ENCODE peak calls at places on chromosomes 13 and 19, in eight cellular contexts. One of them, this sample, is unnamed.

GRCh38 chr19:45767410-45767880 is 1.6 kb downstream of the SIX5 start:
- DNase-seq in CD8-positive, alpha-beta T cell: no peak
- DNase-seq in tibial nerve: peak; percentile 81
- DNase-seq in effector memory CD4-positive, alpha-beta T cell: no peak
- DNase-seq in HL-60: no peak
- DNase-seq in tibial artery: peak; percentile 89
- DNase-seq in uterus: peak; percentile 83
- DNase-seq in A549: peak; percentile 74
- DNase-seq in this sample: peak; percentile 75

GRCh38 chr19:29964171-29964570 is 22.1 kb downstream of the URI1 start:
- DNase-seq in effector memory CD4-positive, alpha-beta T cell: no peak
- DNase-seq in CD8-positive, alpha-beta T cell: no peak
- DNase-seq in A549: no peak
- DNase-seq in uterus: no peak
- DNase-seq in tibial artery: no peak
- DNase-seq in HL-60: no peak
- DNase-seq in tibial nerve: no peak
- DNase-seq in this sample: no peak

GRCh38 chr13:92823059-92823458 is 403.5 kb upstream of the GPC6 start:
- DNase-seq in effector memory CD4-positive, alpha-beta T cell: no peak
- DNase-seq in tibial artery: no peak
- DNase-seq in HL-60: no peak
- DNase-seq in tibial nerve: no peak
- DNase-seq in A549: no peak
- DNase-seq in uterus: no peak
- DNase-seq in CD8-positive, alpha-beta T cell: no peak
- DNase-seq in this sample: no peak

GRCh38 chr13:106230450-106230849 is 305.0 kb downstream of the EFNB2 start:
- DNase-seq in uterus: no peak
- DNase-seq in tibial nerve: no peak
- DNase-seq in tibial artery: no peak
- DNase-seq in CD8-positive, alpha-beta T cell: no peak
- DNase-seq in effector memory CD4-positive, alpha-beta T cell: no peak
- DNase-seq in HL-60: no peak
- DNase-seq in A549: peak; percentile 3
- DNase-seq in this sample: no peak

GRCh38 chr19:52896431-52897148 is 845 bp downstream of the ZNF320 start:
- DNase-seq in tibial nerve: no peak
- DNase-seq in CD8-positive, alpha-beta T cell: peak; percentile 28
- DNase-seq in effector memory CD4-positive, alpha-beta T cell: no peak
- DNase-seq in A549: no peak
- DNase-seq in tibial artery: peak; percentile 24
- DNase-seq in uterus: peak; percentile 34
- DNase-seq in HL-60: no peak
- DNase-seq in this sample: peak; percentile 35

GRCh38 chr13:28805193-28805819 is 14.8 kb upstream of the MTUS2 start:
- DNase-seq in effector memory CD4-positive, alpha-beta T cell: no peak
- DNase-seq in HL-60: no peak
- DNase-seq in tibial artery: no peak
- DNase-seq in tibial nerve: no peak
- DNase-seq in CD8-positive, alpha-beta T cell: no peak
- DNase-seq in uterus: no peak
- DNase-seq in A549: peak; percentile 44
- DNase-seq in this sample: no peak

GRCh38 chr13:44523176-44524017 is 52.7 kb downstream of the TSC22D1 start:
- DNase-seq in tibial nerve: no peak
- DNase-seq in HL-60: no peak
- DNase-seq in tibial artery: no peak
- DNase-seq in uterus: no peak
- DNase-seq in A549: peak; percentile 61
- DNase-seq in CD8-positive, alpha-beta T cell: no peak
- DNase-seq in effector memory CD4-positive, alpha-beta T cell: no peak
- DNase-seq in this sample: no peak

GRCh38 chr13:41017153-41017552 is 2.0 kb downstream of the ELF1 start:
- DNase-seq in uterus: no peak
- DNase-seq in effector memory CD4-positive, alpha-beta T cell: peak; percentile 28
- DNase-seq in HL-60: no peak
- DNase-seq in A549: peak; percentile 41
- DNase-seq in tibial artery: peak; percentile 34
- DNase-seq in CD8-positive, alpha-beta T cell: peak; percentile 28
- DNase-seq in tibial nerve: no peak
- DNase-seq in this sample: no peak

GRCh38 chr13:75621147-75621546 is 15.0 kb upstream of the LMO7 start:
- DNase-seq in effector memory CD4-positive, alpha-beta T cell: no peak
- DNase-seq in uterus: no peak
- DNase-seq in A549: no peak
- DNase-seq in HL-60: no peak
- DNase-seq in CD8-positive, alpha-beta T cell: no peak
- DNase-seq in tibial artery: no peak
- DNase-seq in tibial nerve: no peak
- DNase-seq in this sample: no peak

GRCh38 chr13:26688286-26688685 is 72.3 kb downstream of the GPR12 start:
- DNase-seq in HL-60: no peak
- DNase-seq in uterus: no peak
- DNase-seq in A549: no peak
- DNase-seq in tibial nerve: no peak
- DNase-seq in tibial artery: no peak
- DNase-seq in CD8-positive, alpha-beta T cell: no peak
- DNase-seq in effector memory CD4-positive, alpha-beta T cell: no peak
- DNase-seq in this sample: no peak

GRCh38 chr19:16571283-16571682 is 932 bp downstream of the SLC35E1 start:
- DNase-seq in tibial nerve: no peak
- DNase-seq in tibial artery: no peak
- DNase-seq in effector memory CD4-positive, alpha-beta T cell: no peak
- DNase-seq in HL-60: no peak
- DNase-seq in CD8-positive, alpha-beta T cell: no peak
- DNase-seq in uterus: no peak
- DNase-seq in A549: no peak
- DNase-seq in this sample: no peak

GRCh38 chr19:44476559-44477408 is 23.5 kb downstream of the ZNF180 start:
- DNase-seq in CD8-positive, alpha-beta T cell: no peak
- DNase-seq in uterus: no peak
- DNase-seq in tibial nerve: no peak
- DNase-seq in HL-60: no peak
- DNase-seq in effector memory CD4-positive, alpha-beta T cell: no peak
- DNase-seq in tibial artery: no peak
- DNase-seq in A549: peak; percentile 66
- DNase-seq in this sample: no peak

GRCh38 chr19:5137114-5137513 is 168.2 kb downstream of the KDM4B start:
- DNase-seq in HL-60: no peak
- DNase-seq in A549: no peak
- DNase-seq in tibial artery: no peak
- DNase-seq in effector memory CD4-positive, alpha-beta T cell: no peak
- DNase-seq in CD8-positive, alpha-beta T cell: no peak
- DNase-seq in tibial nerve: no peak
- DNase-seq in uterus: no peak
- DNase-seq in this sample: no peak

GRCh38 chr19:21850636-21851255 is 14.8 kb upstream of the ZNF43 start:
- DNase-seq in tibial artery: no peak
- DNase-seq in effector memory CD4-positive, alpha-beta T cell: no peak
- DNase-seq in HL-60: no peak
- DNase-seq in uterus: no peak
- DNase-seq in tibial nerve: no peak
- DNase-seq in CD8-positive, alpha-beta T cell: no peak
- DNase-seq in A549: no peak
- DNase-seq in this sample: no peak

GRCh38 chr13:76812206-76812882 is 73.9 kb downstream of the KCTD12 start:
- DNase-seq in CD8-positive, alpha-beta T cell: no peak
- DNase-seq in uterus: peak; percentile 35
- DNase-seq in A549: no peak
- DNase-seq in HL-60: no peak
- DNase-seq in tibial artery: peak; percentile 65
- DNase-seq in effector memory CD4-positive, alpha-beta T cell: no peak
- DNase-seq in tibial nerve: peak; percentile 55
- DNase-seq in this sample: no peak

GRCh38 chr13:28729541-28729940 is 10.8 kb upstream of the SLC46A3 start:
- DNase-seq in tibial nerve: no peak
- DNase-seq in uterus: no peak
- DNase-seq in tibial artery: no peak
- DNase-seq in CD8-positive, alpha-beta T cell: no peak
- DNase-seq in effector memory CD4-positive, alpha-beta T cell: no peak
- DNase-seq in A549: no peak
- DNase-seq in HL-60: no peak
- DNase-seq in this sample: no peak

GRCh38 chr13:33870046-33870668 is 52.2 kb downstream of the RFC3 start:
- DNase-seq in effector memory CD4-positive, alpha-beta T cell: no peak
- DNase-seq in HL-60: no peak
- DNase-seq in tibial artery: no peak
- DNase-seq in A549: no peak
- DNase-seq in CD8-positive, alpha-beta T cell: no peak
- DNase-seq in uterus: no peak
- DNase-seq in tibial nerve: no peak
- DNase-seq in this sample: no peak

DNA sequence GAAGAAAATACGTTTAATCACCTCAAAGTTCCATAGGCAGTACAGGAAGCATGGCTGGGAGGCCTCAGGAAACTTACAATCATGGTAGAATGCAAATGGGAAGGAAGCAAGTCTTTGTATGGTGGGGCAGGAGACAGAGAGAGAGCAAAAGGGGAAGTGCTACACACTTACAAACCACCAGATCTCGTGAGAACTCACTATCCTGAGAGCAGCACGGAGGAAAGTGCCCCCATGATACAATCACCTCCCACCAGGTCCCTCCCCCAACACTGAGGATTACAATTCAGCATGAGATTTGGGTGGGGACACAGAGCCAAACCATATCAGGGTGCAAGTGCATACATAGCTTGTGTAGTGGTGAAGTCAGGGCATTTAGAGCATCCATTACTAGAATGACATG is 92.3 kb upstream of the ANKRD10 start:
- DNase-seq in tibial artery: no peak
- DNase-seq in A549: no peak
- DNase-seq in effector memory CD4-positive, alpha-beta T cell: no peak
- DNase-seq in CD8-positive, alpha-beta T cell: no peak
- DNase-seq in uterus: no peak
- DNase-seq in tibial nerve: no peak
- DNase-seq in HL-60: peak; percentile 11
- DNase-seq in this sample: no peak
- H3K27ac ChIP-seq in tibial artery: peak overlapping the region; percentile 85
- H3K27ac ChIP-seq in A549: no peak overlapping the region
- H3K27ac ChIP-seq in effector memory CD4-positive, alpha-beta T cell: no peak overlapping the region
- H3K27ac ChIP-seq in CD8-positive, alpha-beta T cell: no peak overlapping the region
- H3K27ac ChIP-seq in uterus: peak overlapping the region; percentile 96
- H3K27ac ChIP-seq in tibial nerve: peak overlapping the region; percentile 88
- H3K27ac ChIP-seq in HL-60: no peak overlapping the region
- H3K27ac ChIP-seq in this sample: peak overlapping the region; percentile 81

GRCh38 chr19:33391631-33392249 is 18.2 kb downstream of the CEBPG start:
- DNase-seq in A549: no peak
- DNase-seq in uterus: no peak
- DNase-seq in tibial artery: peak; percentile 15
- DNase-seq in HL-60: no peak
- DNase-seq in tibial nerve: peak; percentile 5
- DNase-seq in effector memory CD4-positive, alpha-beta T cell: no peak
- DNase-seq in CD8-positive, alpha-beta T cell: no peak
- DNase-seq in this sample: no peak

GRCh38 chr19:33390908-33391630 is 17.6 kb downstream of the CEBPG start:
- DNase-seq in uterus: no peak
- DNase-seq in CD8-positive, alpha-beta T cell: no peak
- DNase-seq in tibial artery: peak; percentile 22
- DNase-seq in effector memory CD4-positive, alpha-beta T cell: no peak
- DNase-seq in tibial nerve: peak; percentile 11
- DNase-seq in HL-60: no peak
- DNase-seq in A549: no peak
- DNase-seq in this sample: no peak

GRCh38 chr19:33394006-33394722 is 20.7 kb downstream of the CEBPG start:
- DNase-seq in CD8-positive, alpha-beta T cell: no peak
- DNase-seq in A549: no peak
- DNase-seq in tibial nerve: peak; percentile 57
- DNase-seq in tibial artery: peak; percentile 87
- DNase-seq in uterus: peak; percentile 78
- DNase-seq in effector memory CD4-positive, alpha-beta T cell: no peak
- DNase-seq in HL-60: peak; percentile 76
- DNase-seq in this sample: peak; percentile 47

GRCh38 chr19:33393286-33394005 is 19.9 kb downstream of the CEBPG start:
- DNase-seq in CD8-positive, alpha-beta T cell: no peak
- DNase-seq in HL-60: no peak
- DNase-seq in effector memory CD4-positive, alpha-beta T cell: no peak
- DNase-seq in tibial nerve: peak; percentile 9
- DNase-seq in uterus: peak; percentile 19
- DNase-seq in A549: no peak
- DNase-seq in tibial artery: peak; percentile 20
- DNase-seq in this sample: no peak

GRCh38 chr19:33392341-33393285 is 19.1 kb downstream of the CEBPG start:
- DNase-seq in HL-60: no peak
- DNase-seq in tibial artery: peak; percentile 21
- DNase-seq in effector memory CD4-positive, alpha-beta T cell: no peak
- DNase-seq in A549: no peak
- DNase-seq in uterus: peak; percentile 25
- DNase-seq in tibial nerve: peak; percentile 12
- DNase-seq in CD8-positive, alpha-beta T cell: no peak
- DNase-seq in this sample: no peak
- H3K27ac ChIP-seq in HL-60: no peak overlapping the region
- H3K27ac ChIP-seq in tibial artery: no peak overlapping the region
- H3K27ac ChIP-seq in effector memory CD4-positive, alpha-beta T cell: no peak overlapping the region
- H3K27ac ChIP-seq in A549: no peak overlapping the region
- H3K27ac ChIP-seq in uterus: no peak overlapping the region
- H3K27ac ChIP-seq in tibial nerve: peak overlapping the region; percentile 45
- H3K27ac ChIP-seq in CD8-positive, alpha-beta T cell: no peak overlapping the region
- H3K27ac ChIP-seq in this sample: no peak overlapping the region

DNA sequence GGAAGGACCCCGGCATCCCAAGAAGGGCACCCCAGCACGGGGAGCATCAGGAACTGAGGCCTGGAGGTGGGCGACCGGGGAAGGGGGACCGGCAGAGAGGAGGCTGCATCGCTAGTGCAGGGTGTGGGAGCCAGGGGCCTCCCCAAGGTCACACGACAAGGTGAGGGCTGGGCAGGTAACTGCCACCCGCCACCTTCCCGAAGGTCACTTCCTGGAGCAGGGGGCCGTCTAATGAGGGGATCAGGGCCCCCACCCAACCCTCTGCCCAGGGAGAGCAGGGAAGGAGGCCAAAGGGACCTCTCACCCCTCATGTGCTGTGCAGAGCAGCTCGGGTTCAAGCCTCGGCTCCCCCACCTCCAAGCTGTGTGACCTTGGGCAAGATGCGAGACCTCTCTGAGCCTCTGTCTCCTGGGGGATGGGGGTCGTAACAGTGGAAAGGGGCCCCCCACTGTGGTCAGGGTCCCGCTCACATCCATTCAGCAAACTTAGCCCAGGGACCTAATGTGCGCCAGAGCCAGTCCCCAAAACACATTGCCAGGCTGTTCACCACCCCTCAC is 6.0 kb downstream of the ZBTB7A start:
- DNase-seq in CD8-positive, alpha-beta T cell: no peak
- DNase-seq in A549: no peak
- DNase-seq in uterus: peak; percentile 36
- DNase-seq in HL-60: no peak
- DNase-seq in tibial artery: no peak
- DNase-seq in tibial nerve: no peak
- DNase-seq in effector memory CD4-positive, alpha-beta T cell: no peak
- DNase-seq in this sample: no peak
- H3K27ac ChIP-seq in CD8-positive, alpha-beta T cell: peak overlapping the region; percentile 47
- H3K27ac ChIP-seq in A549: peak overlapping the region; percentile 93
- H3K27ac ChIP-seq in uterus: peak overlapping the region; percentile 98
- H3K27ac ChIP-seq in HL-60: peak overlapping the region; percentile 58
- H3K27ac ChIP-seq in tibial artery: peak overlapping the region; percentile 99
- H3K27ac ChIP-seq in tibial nerve: peak overlapping the region; percentile 100
- H3K27ac ChIP-seq in effector memory CD4-positive, alpha-beta T cell: peak overlapping the region; percentile 81
- H3K27ac ChIP-seq in this sample: peak overlapping the region; percentile 95

DNA sequence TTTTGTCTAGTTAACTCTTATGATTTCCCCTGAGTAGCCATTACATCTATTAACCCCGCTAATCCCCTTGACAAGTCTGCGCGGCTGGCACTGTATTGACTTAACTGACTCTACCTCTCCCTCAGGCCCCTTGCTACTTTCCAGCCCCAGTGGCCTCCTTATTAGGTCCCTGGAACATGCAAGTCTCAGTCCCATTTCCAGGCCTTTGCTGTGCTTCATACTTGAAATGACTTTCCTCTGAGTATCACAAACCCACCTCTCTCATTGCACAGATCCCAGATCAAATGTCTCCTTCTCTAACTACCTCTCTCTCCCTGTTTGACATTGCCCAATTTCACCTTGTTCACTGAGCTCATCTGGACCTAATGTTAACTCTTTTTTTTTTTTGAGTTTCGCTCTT is 13.2 kb downstream of the SPACA6 start:
- DNase-seq in HL-60: no peak
- DNase-seq in CD8-positive, alpha-beta T cell: no peak
- DNase-seq in A549: no peak
- DNase-seq in effector memory CD4-positive, alpha-beta T cell: no peak
- DNase-seq in tibial artery: no peak
- DNase-seq in tibial nerve: no peak
- DNase-seq in uterus: no peak
- DNase-seq in this sample: no peak
- H3K27ac ChIP-seq in HL-60: no peak overlapping the region
- H3K27ac ChIP-seq in CD8-positive, alpha-beta T cell: no peak overlapping the region
- H3K27ac ChIP-seq in A549: no peak overlapping the region
- H3K27ac ChIP-seq in effector memory CD4-positive, alpha-beta T cell: no peak overlapping the region
- H3K27ac ChIP-seq in tibial artery: no peak overlapping the region
- H3K27ac ChIP-seq in tibial nerve: no peak overlapping the region
- H3K27ac ChIP-seq in uterus: no peak overlapping the region
- H3K27ac ChIP-seq in this sample: no peak overlapping the region